ENCODE peak calls at places on chromosomes 3 and 15, in eight cellular contexts. W is stomach, H is breast epithelium, R is pancreas, N is kidney epithelial cell, Q is right lobe of liver, C is astrocyte of the cerebellum, U is sigmoid colon. B is an unnamed sample.

GRCh38 chr15:74821091-74821789 is 5.2 kb upstream of the CPLX3 start:
- DNase-seq in R (no peak), N (no peak), W (no peak), H (no peak), Q (peak; percentile 12), U (no peak), C (no peak), B (no peak)

GRCh38 chr15:29129903-29130302 is 139.7 kb downstream of the NSMCE3 start:
- DNase-seq in N (no peak), U (peak; percentile 20), W (no peak), Q (no peak), H (no peak), R (no peak), C (no peak), B (no peak)

GRCh38 chr3:152213938-152214337 is 54.8 kb upstream of the MBNL1 start:
- DNase-seq in Q (no peak), C (no peak), W (no peak), U (no peak), H (no peak), R (no peak), N (no peak), B (no peak)

GRCh38 chr3:11089931-11090330 is 64.4 kb upstream of the HRH1 start:
- DNase-seq in N (no peak), C (no peak), U (no peak), Q (no peak), R (no peak), H (no peak), W (no peak), B (no peak)

GRCh38 chr3:122609798-122610559 is 32.5 kb downstream of the PARP15 start:
- DNase-seq in N (peak; percentile 79), Q (no peak), C (peak; percentile 45), H (no peak), R (no peak), U (no peak), W (no peak), B (peak; percentile 22)

GRCh38 chr3:52511509-52511908 is 16.4 kb downstream of the STAB1 start:
- DNase-seq in Q (no peak), H (no peak), N (no peak), U (no peak), W (no peak), C (no peak), R (no peak), B (no peak)

GRCh38 chr3:188284455-188285212 is 130.7 kb downstream of the LPP start:
- DNase-seq in C (no peak), N (no peak), U (no peak), H (no peak), Q (no peak), R (no peak), W (no peak), B (no peak)

GRCh38 chr15:35168464-35168863 is 83.4 kb upstream of the NANOGP8 start:
- DNase-seq in Q (no peak), R (no peak), H (no peak), U (no peak), W (no peak), C (peak; percentile 48), N (no peak), B (no peak)

GRCh38 chr3:184322731-184323487 is 8.5 kb downstream of the EIF4G1 start:
- DNase-seq in U (no peak), R (no peak), W (no peak), H (no peak), N (no peak), Q (peak; percentile 65), C (no peak), B (no peak)

GRCh38 chr15:64381000-64381751 is at the start of gene PCLAF:
- DNase-seq in R (peak; percentile 86), U (peak; percentile 97), N (peak; percentile 85), C (peak; percentile 90), Q (peak; percentile 94), H (peak; percentile 92), W (peak; percentile 94), B (peak; percentile 88)

GRCh38 chr15:99696096-99696495 is 37.1 kb downstream of the LYSMD4 start:
- DNase-seq in Q (no peak), H (no peak), U (no peak), W (no peak), N (no peak), C (no peak), R (no peak), B (no peak)
- TF ChIP-seq CTCF in Q (no peak), H (no peak), U (no peak), W (no peak), N (no peak), C (no peak), R (no peak), B (no peak)

DNA sequence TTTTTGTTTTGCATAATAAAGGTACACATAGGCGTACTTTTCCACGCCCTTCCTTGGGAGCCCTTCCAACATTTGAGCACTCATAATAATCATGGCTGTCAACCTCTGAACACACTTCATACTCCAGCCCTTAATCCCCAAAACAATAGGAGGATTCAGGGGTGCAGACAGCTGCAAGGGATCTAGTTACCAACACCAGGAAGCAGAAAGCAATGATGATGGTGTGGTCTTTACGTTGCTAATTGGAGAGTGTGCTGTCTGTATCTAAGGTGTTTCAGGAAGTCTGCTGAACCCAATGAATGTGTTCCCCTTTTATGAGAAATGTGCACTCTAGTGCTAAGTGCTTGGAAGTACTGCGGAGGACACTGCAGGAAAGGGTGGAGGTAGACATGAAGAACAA is 60.3 kb upstream of the PDZRN3 start:
- DNase-seq in U (no peak), W (no peak), N (no peak), C (no peak), H (no peak), R (no peak), Q (no peak), B (no peak)
- H3K4me3 ChIP-seq in U (no peak overlapping the region), W (no peak overlapping the region), N (no peak overlapping the region), C (no peak overlapping the region), H (no peak overlapping the region), R (no peak overlapping the region), Q (no peak overlapping the region), B (no peak overlapping the region)

DNA sequence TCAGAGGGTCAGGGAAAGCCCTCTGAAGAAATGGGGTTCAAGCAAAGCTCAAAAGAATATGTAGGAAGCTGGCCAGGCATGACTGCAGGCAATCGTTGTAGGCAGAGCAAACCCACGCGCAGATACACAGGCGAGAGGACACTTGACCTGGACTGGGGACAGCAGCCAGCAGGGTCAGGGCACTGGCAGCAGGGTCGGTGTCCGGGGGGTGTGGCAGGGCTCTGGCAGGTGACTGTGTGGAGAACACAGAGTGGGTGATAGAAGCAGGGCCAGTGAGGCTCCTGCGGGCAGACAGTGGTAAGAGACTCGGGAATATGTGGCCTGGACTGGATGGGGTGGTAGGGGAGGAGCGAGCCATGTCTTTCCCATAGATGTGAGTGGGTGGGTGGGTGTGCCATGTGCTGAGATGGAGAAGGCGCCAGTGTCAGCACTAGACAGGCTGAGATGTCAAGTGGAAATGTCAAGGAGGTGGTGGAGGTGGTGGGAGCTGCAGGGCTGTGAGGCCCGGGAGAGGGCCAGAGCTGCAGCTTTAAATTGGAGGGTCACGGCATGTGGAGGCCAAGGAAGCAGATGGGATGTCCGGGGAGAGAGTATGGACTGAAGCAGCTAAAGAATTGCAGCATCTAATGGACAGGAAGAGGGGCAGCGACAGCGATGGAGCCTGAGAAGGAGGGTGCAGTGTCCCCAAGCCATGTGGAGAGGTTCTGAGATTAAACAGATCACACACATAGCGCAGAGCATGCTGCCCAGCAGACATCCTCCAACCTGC is 13.4 kb downstream of the TMEM43 start:
- DNase-seq in Q (peak; percentile 79), H (no peak), N (no peak), R (no peak), U (no peak), C (no peak), W (no peak), B (no peak)
- TF ChIP-seq CTCF in Q (no peak), H (no peak), N (no peak), R (no peak), U (no peak), C (no peak), W (no peak), B (no peak)

DNA sequence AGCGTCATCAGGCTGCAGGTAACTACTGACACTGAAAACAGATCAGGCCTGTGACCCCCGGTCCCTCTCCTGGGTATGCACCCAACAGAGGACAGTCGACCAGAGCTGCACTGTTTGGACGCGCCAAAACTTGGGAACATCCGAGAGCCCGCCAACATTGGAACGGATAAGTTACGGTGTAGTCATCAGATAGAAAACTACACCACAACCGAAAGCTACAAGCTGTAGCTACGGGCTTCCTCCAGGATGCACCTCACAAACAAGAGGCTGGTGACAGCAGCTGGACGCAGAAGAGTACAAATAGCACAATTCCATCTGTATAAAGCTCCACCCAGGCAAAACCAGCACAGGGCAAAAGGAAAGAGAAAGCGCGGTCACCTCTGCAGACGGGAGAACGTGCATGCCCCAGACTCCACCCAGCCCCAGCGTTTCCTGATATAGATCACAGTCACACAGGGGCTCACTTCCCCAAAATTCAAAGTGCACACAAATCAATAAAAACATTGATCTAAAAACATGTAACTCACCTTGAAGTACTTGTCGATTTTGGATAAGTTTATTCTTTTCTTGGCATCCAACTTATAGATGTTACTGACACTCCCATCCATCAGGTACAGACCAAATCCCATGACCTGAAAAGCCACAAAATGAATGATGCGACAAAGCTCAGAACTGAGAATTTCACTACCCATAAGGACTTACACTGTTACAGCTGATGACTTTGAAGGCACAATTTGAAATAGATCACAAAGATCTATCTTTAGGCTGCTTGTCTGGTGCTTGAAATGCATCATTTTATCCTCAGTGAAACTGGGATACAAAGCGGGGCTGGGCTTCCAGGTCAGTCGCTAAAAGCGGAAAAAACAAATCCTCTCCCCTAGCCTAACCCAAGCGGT is 43.3 kb downstream of the CYFIP1 start:
- DNase-seq in R (no peak), U (no peak), Q (no peak), C (no peak), H (no peak), W (no peak), N (no peak), B (no peak)
- H3K4me3 ChIP-seq in R (no peak overlapping the region), U (no peak overlapping the region), Q (no peak overlapping the region), C (no peak overlapping the region), H (no peak overlapping the region), W (no peak overlapping the region), N (no peak overlapping the region), B (no peak overlapping the region)

B was measured in retinal pigment epithelial cell.